ENCODE peak calls at places on chromosomes 2 and 18, in eight cellular contexts. M is endothelial cell, C is thoracic aorta, Z is astrocyte of the spinal cord, U is B cell, O is psoas muscle, D is AG04450, Y is RWPE2. A is an unnamed sample.

GRCh38 chr2:204550738-204551137 is 5.5 kb downstream of the PARD3B start:
- DNase-seq in M (no peak), C (no peak), Z (peak), U (no peak), O (no peak), D (peak), Y (no peak), A (no peak)

GRCh38 chr2:52181080-52181479 is 1149.1 kb upstream of the NRXN1 start:
- DNase-seq in M (no peak), C (no peak), Z (no peak), U (no peak), O (no peak), D (no peak), Y (no peak), A (no peak)

GRCh38 chr2:37376421-37377186 is 32.2 kb downstream of the QPCT start:
- DNase-seq in M (no peak), C (no peak), Z (peak), U (peak), O (peak), D (peak), Y (no peak), A (peak)

GRCh38 chr2:241813080-241813805 is 4.2 kb downstream of the NEU4 start:
- DNase-seq in M (no peak), C (no peak), Z (no peak), U (no peak), O (peak), D (no peak), Y (no peak), A (peak)

GRCh38 chr2:225581135-225581534 is 181.6 kb downstream of the NYAP2 start:
- DNase-seq in M (no peak), C (no peak), Z (no peak), U (no peak), O (no peak), D (no peak), Y (no peak), A (no peak)

GRCh38 chr2:73970850-73971471 is 13.7 kb upstream of the TET3 start:
- DNase-seq in M (no peak), C (no peak), Z (no peak), U (peak), O (peak), D (no peak), Y (no peak), A (peak)

GRCh38 chr2:196324212-196324611 is 152.8 kb upstream of the STK17B start:
- DNase-seq in M (no peak), C (no peak), Z (no peak), U (no peak), O (no peak), D (no peak), Y (no peak), A (no peak)

GRCh38 chr2:71460595-71461303 is 7.4 kb downstream of the DYSF start:
- DNase-seq in M (no peak), C (no peak), Z (peak), U (peak), O (peak), D (no peak), Y (no peak), A (peak)

GRCh38 chr18:419542-420175 is 80.8 kb downstream of the COLEC12 start:
- DNase-seq in M (no peak), C (no peak), Z (no peak), U (no peak), O (no peak), D (no peak), Y (no peak), A (no peak)

GRCh38 chr2:11140492-11140891 is 14.8 kb upstream of the SLC66A3 start:
- DNase-seq in M (no peak), C (no peak), Z (peak), U (no peak), O (no peak), D (no peak), Y (no peak), A (no peak)

GRCh38 chr2:167955264-167955906 is 292.0 kb downstream of the STK39 start:
- DNase-seq in M (no peak), C (no peak), Z (no peak), U (no peak), O (no peak), D (no peak), Y (no peak), A (no peak)

GRCh38 chr2:37706784-37707183 is 35.3 kb upstream of the CDC42EP3 start:
- DNase-seq in M (no peak), C (no peak), Z (no peak), U (no peak), O (no peak), D (no peak), Y (no peak), A (no peak)

GRCh38 chr18:33440011-33440383 is 524 bp downstream of the CCDC178 start:
- DNase-seq in M (peak), C (no peak), Z (peak), U (no peak), O (no peak), D (no peak), Y (no peak), A (peak)

GRCh38 chr2:8413589-8414135 is 268.2 kb upstream of the ID2 start:
- DNase-seq in M (no peak), C (no peak), Z (no peak), U (no peak), O (no peak), D (no peak), Y (no peak), A (no peak)

GRCh38 chr2:128696421-128696820 is 377.8 kb upstream of the HS6ST1 start:
- DNase-seq in M (no peak), C (no peak), Z (no peak), U (no peak), O (no peak), D (no peak), Y (no peak), A (no peak)

GRCh38 chr18:10381951-10382350 is 72.5 kb upstream of the APCDD1 start:
- DNase-seq in M (no peak), C (no peak), Z (no peak), U (no peak), O (no peak), D (no peak), Y (no peak), A (no peak)

GRCh38 chr18:10343778-10344177 is 110.7 kb upstream of the APCDD1 start:
- DNase-seq in M (no peak), C (no peak), Z (no peak), U (no peak), O (no peak), D (no peak), Y (no peak), A (no peak)

DNA sequence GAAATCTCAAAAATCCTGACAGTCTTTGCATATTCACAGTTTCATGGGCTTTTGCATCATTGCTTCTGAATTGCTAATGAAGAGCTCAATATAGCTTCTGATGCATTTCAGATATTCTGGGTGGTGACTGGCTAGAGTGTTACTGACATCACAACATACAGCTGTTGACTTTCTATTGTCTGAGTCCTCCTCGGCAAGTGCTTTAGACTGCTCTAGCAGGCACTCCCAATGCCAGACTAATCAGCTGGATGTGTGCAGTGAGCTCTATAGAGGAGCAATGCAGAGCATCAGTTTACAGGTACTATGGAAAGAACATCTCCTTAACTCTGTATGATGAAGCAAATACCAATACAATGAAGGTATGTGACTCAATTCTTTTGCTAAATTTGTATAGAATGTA is 54.9 kb downstream of the R3HDM1 start:
- DNase-seq in M (no peak), C (no peak), Z (no peak), U (no peak), O (no peak), D (no peak), Y (no peak), A (no peak)
- TF ChIP-seq CTCF in M (no peak), C (no peak), Z (no peak), U (no peak), O (no peak), D (no peak), Y (no peak), A (no peak)

GRCh38 chr2:155256803-155257202 is 558.3 kb downstream of the KCNJ3 start:
- DNase-seq in M (no peak), C (no peak), Z (no peak), U (no peak), O (no peak), D (no peak), Y (no peak), A (no peak)
- TF ChIP-seq CTCF in M (no peak), C (no peak), Z (no peak), U (no peak), O (no peak), D (no peak), Y (no peak), A (no peak)

GRCh38 chr2:215397632-215398341 is 38.1 kb downstream of the FN1 start:
- DNase-seq in M (no peak), C (no peak), Z (no peak), U (no peak), O (no peak), D (no peak), Y (no peak), A (no peak)
- TF ChIP-seq CTCF in M (no peak), C (no peak), Z (no peak), U (no peak), O (no peak), D (peak), Y (no peak), A (no peak)

GRCh38 chr2:120344214-120344990 is 1.5 kb upstream of the INHBB start:
- DNase-seq in M (peak), C (no peak), Z (no peak), U (no peak), O (peak), D (no peak), Y (no peak), A (peak)
- TF ChIP-seq CTCF in M (no peak), C (no peak), Z (no peak), U (no peak), O (peak), D (no peak), Y (no peak), A (no peak)

GRCh38 chr2:76953733-76954347 is 568.3 kb downstream of the LRRTM4 start:
- DNase-seq in M (peak), C (no peak), Z (peak), U (no peak), O (no peak), D (peak), Y (no peak), A (peak)
- TF ChIP-seq CTCF in M (peak), C (no peak), Z (peak), U (no peak), O (peak), D (peak), Y (peak), A (peak)

DNA sequence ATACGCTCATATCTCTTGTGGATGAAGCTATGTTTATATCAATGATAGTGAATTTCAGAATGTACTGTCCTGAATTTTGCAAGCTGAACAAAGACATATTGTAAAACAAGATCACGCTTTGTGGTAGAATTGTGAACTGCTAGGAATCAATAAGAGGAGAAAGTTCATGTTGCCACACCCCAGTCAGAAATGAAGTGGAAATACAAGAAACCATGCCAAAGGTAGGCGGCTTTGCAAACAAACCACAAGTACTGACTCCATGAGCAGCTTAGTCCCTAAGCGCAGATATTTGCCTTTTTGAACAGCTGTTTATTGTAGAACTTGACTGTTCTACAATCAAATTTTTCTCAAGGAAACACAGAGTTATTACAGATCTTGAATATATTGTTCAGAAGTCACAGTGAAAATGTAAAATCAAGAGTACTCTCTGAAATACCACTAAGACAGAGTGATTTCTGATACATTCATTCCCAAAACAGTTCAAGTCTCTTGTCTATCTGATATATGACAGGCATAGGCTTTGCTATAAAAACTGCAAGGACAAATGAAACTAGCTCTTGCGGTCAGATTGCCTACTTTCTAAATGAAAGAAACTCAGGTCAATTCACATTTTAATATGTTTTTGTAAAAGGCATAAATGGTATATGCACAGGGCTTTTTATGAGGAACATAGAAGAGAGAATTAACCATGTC is 120.9 kb upstream of the CDH19 start:
- DNase-seq in M (no peak), C (no peak), Z (no peak), U (no peak), O (no peak), D (no peak), Y (no peak), A (no peak)
- TF ChIP-seq CTCF in M (no peak), C (no peak), Z (no peak), U (no peak), O (no peak), D (no peak), Y (no peak), A (no peak)

DNA sequence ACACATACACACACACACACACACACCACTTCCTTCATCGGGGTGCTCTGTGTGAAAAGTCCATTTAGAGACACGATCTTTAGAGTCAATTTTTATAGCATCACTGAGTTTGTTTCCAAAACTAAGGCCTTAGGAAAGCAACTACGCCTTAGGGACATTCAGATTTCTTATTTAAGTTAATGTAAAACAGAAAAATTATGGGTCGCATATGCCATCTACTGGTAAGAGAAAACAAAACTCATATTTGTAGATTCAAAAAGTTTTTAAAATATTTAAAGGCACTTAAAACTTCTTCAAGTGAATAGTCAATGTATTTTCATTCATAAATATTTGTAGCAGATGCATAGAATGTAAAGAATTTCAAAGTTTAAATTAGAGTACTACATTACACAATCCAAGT is 166.2 kb downstream of the ATAD2B start:
- DNase-seq in M (no peak), C (no peak), Z (peak), U (no peak), O (no peak), D (peak), Y (no peak), A (no peak)
- TF ChIP-seq CTCF in M (peak), C (peak), Z (peak), U (no peak), O (peak), D (peak), Y (peak), A (no peak)

GRCh38 chr2:117537030-117537429 is 277.5 kb upstream of the DDX18 start:
- DNase-seq in M (no peak), C (no peak), Z (no peak), U (no peak), O (no peak), D (no peak), Y (no peak), A (no peak)

GRCh38 chr2:117536139-117536538 is 278.4 kb upstream of the DDX18 start:
- DNase-seq in M (peak), C (no peak), Z (no peak), U (no peak), O (no peak), D (no peak), Y (no peak), A (peak)
- TF ChIP-seq CTCF in M (peak), C (no peak), Z (peak), U (no peak), O (peak), D (no peak), Y (peak), A (peak)

GRCh38 chr2:62512385-62512784 is 6.4 kb upstream of the TMEM17 start:
- DNase-seq in M (no peak), C (no peak), Z (no peak), U (no peak), O (no peak), D (no peak), Y (no peak), A (no peak)
- TF ChIP-seq CTCF in M (no peak), C (no peak), Z (no peak), U (no peak), O (no peak), D (no peak), Y (no peak), A (no peak)

GRCh38 chr2:149487189-149487588 is 100.4 kb downstream of the MMADHC start:
- DNase-seq in M (no peak), C (no peak), Z (no peak), U (no peak), O (no peak), D (no peak), Y (no peak), A (no peak)
- TF ChIP-seq CTCF in M (no peak), C (no peak), Z (no peak), U (no peak), O (no peak), D (peak), Y (peak), A (no peak)